ENCODE peak calls at places on chromosomes 1 and 21, in five cellular contexts. U, B, N, R and V are unnamed samples.

GRCh38 chr1:222084996-222085395 is 343.1 kb upstream of the DUSP10 start:
- DNase-seq in U (no peak), B (no peak), N (no peak), R (no peak), V (peak; percentile 73)

GRCh38 chr1:41678141-41678878 is 193.8 kb upstream of the EDN2 start:
- DNase-seq in U (peak; percentile 46), B (no peak), N (no peak), R (peak; percentile 79), V (peak; percentile 83)

GRCh38 chr1:212432706-212433576 is at the start of gene NENF:
- DNase-seq in U (peak; percentile 74), B (peak; percentile 88), N (peak; percentile 88), R (peak; percentile 80), V (peak; percentile 84)

GRCh38 chr21:46551636-46552241 is 53.1 kb downstream of the S100B start:
- DNase-seq in U (no peak), B (no peak), N (peak; percentile 87), R (no peak), V (no peak)

GRCh38 chr21:23083242-23083641 is 2085.0 kb downstream of the NCAM2 start:
- DNase-seq in U (no peak), B (no peak), N (no peak), R (no peak), V (no peak)

GRCh38 chr1:94285026-94285654 is 47.8 kb upstream of the ARHGAP29 start:
- DNase-seq in U (no peak), B (no peak), N (no peak), R (peak; percentile 70), V (peak; percentile 71)

GRCh38 chr1:4309676-4310320 is 344.6 kb upstream of the AJAP1 start:
- DNase-seq in U (no peak), B (no peak), N (peak; percentile 60), R (no peak), V (no peak)

GRCh38 chr21:46604975-46605758 is at the start of gene S100B:
- DNase-seq in U (no peak), B (peak; percentile 82), N (no peak), R (no peak), V (peak; percentile 25)

GRCh38 chr1:53047737-53048344 is 14.2 kb upstream of the PODN start:
- DNase-seq in U (peak; percentile 9), B (no peak), N (no peak), R (peak; percentile 92), V (peak; percentile 66)

GRCh38 chr1:46036894-46037596 is 95.4 kb downstream of the PIK3R3 start:
- DNase-seq in U (peak; percentile 90), B (peak; percentile 76), N (peak; percentile 90), R (peak; percentile 77), V (peak; percentile 77)

GRCh38 chr1:38274974-38275373 is 228.4 kb upstream of the POU3F1 start:
- DNase-seq in U (no peak), B (no peak), N (no peak), R (peak; percentile 14), V (peak; percentile 26)